ENCODE peak calls at places on chromosome 12, in seven cellular contexts. W, X, N, J, B, Q and I are unnamed samples.

GRCh38 chr12:32043928-32044549 is 62.6 kb upstream of the BICD1 start:
- DNase-seq in W (no peak), X (no peak), N (no peak), J (no peak), B (no peak), Q (no peak), I (no peak)

GRCh38 chr12:123139926-123140674 is 10.8 kb downstream of the PITPNM2 start:
- DNase-seq in W (peak), X (no peak), N (no peak), J (peak), B (no peak), Q (peak), I (peak)

GRCh38 chr12:2353691-2354090 is 300.9 kb downstream of the CACNA1C start:
- DNase-seq in W (no peak), X (no peak), N (no peak), J (no peak), B (no peak), Q (no peak), I (no peak)

GRCh38 chr12:106409898-106410297 is 52.4 kb downstream of the POLR3B start:
- DNase-seq in W (no peak), X (no peak), N (no peak), J (no peak), B (no peak), Q (no peak), I (no peak)

GRCh38 chr12:56805282-56805855 is 42.2 kb downstream of the HSD17B6 start:
- DNase-seq in W (no peak), X (no peak), N (no peak), J (no peak), B (no peak), Q (no peak), I (no peak)

GRCh38 chr12:51827925-51828818 is 20.3 kb downstream of the FIGNL2 start:
- DNase-seq in W (no peak), X (no peak), N (no peak), J (peak), B (no peak), Q (peak), I (no peak)

GRCh38 chr12:92505373-92506340 is 197.1 kb upstream of the PLEKHG7 start:
- DNase-seq in W (no peak), X (no peak), N (no peak), J (no peak), B (peak), Q (peak), I (peak)

GRCh38 chr12:124556896-124557501 is 10.4 kb downstream of the NCOR2 start:
- DNase-seq in W (no peak), X (no peak), N (no peak), J (no peak), B (no peak), Q (no peak), I (no peak)

GRCh38 chr12:31989987-31990386 is 30.8 kb downstream of the RESF1 start:
- DNase-seq in W (no peak), X (no peak), N (no peak), J (no peak), B (no peak), Q (peak), I (no peak)

GRCh38 chr12:101962486-101962885 is 85.1 kb downstream of the DRAM1 start:
- DNase-seq in W (no peak), X (no peak), N (no peak), J (no peak), B (no peak), Q (peak), I (no peak)

GRCh38 chr12:75816892-75817291 is 214.7 kb downstream of the PHLDA1 start:
- DNase-seq in W (no peak), X (no peak), N (peak), J (no peak), B (no peak), Q (peak), I (peak)

GRCh38 chr12:51415931-51416330 is 8.7 kb upstream of the SLC4A8 start:
- DNase-seq in W (no peak), X (no peak), N (no peak), J (no peak), B (no peak), Q (no peak), I (peak)

GRCh38 chr12:56518570-56518969 is 3.0 kb upstream of the RBMS2 start:
- DNase-seq in W (no peak), X (no peak), N (peak), J (no peak), B (no peak), Q (peak), I (no peak)

GRCh38 chr12:90652280-90652679 is 302.7 kb downstream of the CCER1 start:
- DNase-seq in W (no peak), X (no peak), N (no peak), J (no peak), B (no peak), Q (no peak), I (no peak)

GRCh38 chr12:131555197-131555820 is 155.6 kb upstream of the SFSWAP start:
- DNase-seq in W (no peak), X (no peak), N (no peak), J (no peak), B (no peak), Q (no peak), I (no peak)

GRCh38 chr12:63900922-63901793 is 56.7 kb downstream of the SRGAP1 start:
- DNase-seq in W (no peak), X (no peak), N (no peak), J (no peak), B (no peak), Q (no peak), I (no peak)

GRCh38 chr12:21234395-21234794 is 100.3 kb downstream of the SLCO1A2 start:
- DNase-seq in W (no peak), X (no peak), N (no peak), J (no peak), B (no peak), Q (no peak), I (no peak)

GRCh38 chr12:31702047-31702446 is 26.8 kb downstream of the AMN1 start:
- DNase-seq in W (no peak), X (no peak), N (no peak), J (peak), B (no peak), Q (peak), I (no peak)

GRCh38 chr12:43976027-43976426 is 140.1 kb downstream of the TMEM117 start:
- DNase-seq in W (no peak), X (no peak), N (no peak), J (no peak), B (no peak), Q (peak), I (no peak)

GRCh38 chr12:102063066-102063465 is 1.3 kb upstream of the WASHC3 start:
- DNase-seq in W (no peak), X (no peak), N (no peak), J (peak), B (no peak), Q (no peak), I (peak)